ENCODE peak calls at places on chromosomes 13 and 19, in seven cellular contexts. Z is HCEC 1CT; G is activated CD4-positive, alpha-beta T cell treated with anti-CD3 and anti-CD28 coated beads for 24 hours; Y is NCI-H2081; M is A549; E is brain microvascular endothelial cell; H is neuronal stem cell. J is an unnamed sample.

GRCh38 chr13:39451301-39451700 is 151.7 kb downstream of the LHFPL6 start:
- DNase-seq in E (no peak), Z (no peak), M (no peak), Y (peak), H (no peak), G (no peak), J (no peak)

GRCh38 chr19:3618144-3618810 is 8.3 kb downstream of the CACTIN start:
- DNase-seq in M (no peak), E (no peak), H (no peak), Z (peak), G (peak), Y (no peak), J (peak)

GRCh38 chr13:99439048-99439447 is 62.2 kb upstream of the TM9SF2 start:
- DNase-seq in H (no peak), G (no peak), E (no peak), Y (no peak), M (no peak), Z (no peak), J (no peak)

GRCh38 chr13:95641291-95641811 is 3.2 kb downstream of the DZIP1 start:
- DNase-seq in Z (no peak), Y (no peak), G (no peak), H (no peak), E (no peak), M (no peak), J (peak)

GRCh38 chr13:20405691-20406090 is 120.0 kb downstream of the CRYL1 start:
- DNase-seq in Y (no peak), E (no peak), M (no peak), H (peak), G (no peak), Z (no peak), J (no peak)

GRCh38 chr13:58906329-58907007 is 1257.3 kb downstream of the DIAPH3 start:
- DNase-seq in Z (no peak), G (no peak), M (no peak), H (no peak), Y (no peak), E (no peak), J (no peak)

GRCh38 chr19:13699786-13700185 is 64.5 kb upstream of the MRI1 start:
- DNase-seq in Y (no peak), Z (no peak), H (no peak), G (no peak), E (no peak), M (no peak), J (no peak)

GRCh38 chr19:9878511-9879196 is 43.5 kb downstream of the PIN1 start:
- DNase-seq in E (peak), H (no peak), G (no peak), Y (no peak), Z (no peak), M (no peak), J (no peak)

GRCh38 chr19:30857388-30857787 is 485.2 kb downstream of the ZNF536 start:
- DNase-seq in H (no peak), G (no peak), E (no peak), M (no peak), Y (no peak), Z (no peak), J (no peak)

GRCh38 chr19:58330458-58330857 is 3.7 kb downstream of the ZSCAN22 start:
- DNase-seq in H (no peak), G (no peak), M (peak), Z (peak), Y (no peak), E (peak), J (no peak)

GRCh38 chr13:35817642-35818576 is 313.3 kb downstream of the DCLK1 start:
- DNase-seq in E (no peak), Y (no peak), G (no peak), Z (no peak), M (no peak), H (no peak), J (no peak)

GRCh38 chr13:30863231-30863630 is 42.8 kb upstream of the MEDAG start:
- DNase-seq in M (no peak), E (no peak), G (no peak), Y (no peak), H (no peak), Z (no peak), J (peak)

GRCh38 chr13:113297370-113297871 is 382 bp downstream of the LAMP1 start:
- DNase-seq in Z (no peak), H (no peak), M (no peak), Y (no peak), G (no peak), E (no peak), J (no peak)

GRCh38 chr19:40502647-40503046 is 35.8 kb downstream of the SPTBN4 start:
- DNase-seq in Y (no peak), E (no peak), G (no peak), H (no peak), M (peak), Z (no peak), J (no peak)

GRCh38 chr13:20796791-20797513 is 23.2 kb upstream of the EEF1AKMT1 start:
- DNase-seq in G (no peak), Z (peak), M (no peak), Y (no peak), H (no peak), E (no peak), J (no peak)

GRCh38 chr19:39795001-39795400 is 16.3 kb downstream of the LEUTX start:
- DNase-seq in E (no peak), G (no peak), M (no peak), Y (no peak), Z (no peak), H (no peak), J (no peak)

GRCh38 chr13:39455534-39456175 is 147.3 kb downstream of the LHFPL6 start:
- DNase-seq in Z (no peak), Y (no peak), G (no peak), E (peak), H (no peak), M (no peak), J (no peak)

GRCh38 chr19:5036733-5037681 is 68.1 kb downstream of the KDM4B start:
- DNase-seq in G (no peak), M (no peak), Y (peak), E (peak), H (no peak), Z (no peak), J (no peak)

GRCh38 chr13:113472355-113473025 is 18.0 kb downstream of the DCUN1D2 start:
- DNase-seq in G (no peak), M (no peak), Y (no peak), E (no peak), Z (no peak), H (no peak), J (no peak)

GRCh38 chr19:34505321-34506025 is 23.9 kb downstream of the WTIP start:
- DNase-seq in M (no peak), H (no peak), Y (no peak), Z (no peak), G (no peak), E (no peak), J (no peak)

GRCh38 chr13:32125221-32125621 is 93.6 kb downstream of the FRY start:
- DNase-seq in M (no peak), Y (no peak), E (no peak), G (no peak), H (no peak), Z (no peak), J (no peak)

GRCh38 chr19:41123716-41124244 is 9.5 kb downstream of the CYP2F1 start:
- DNase-seq in G (no peak), Z (no peak), H (no peak), Y (no peak), M (no peak), E (no peak), J (no peak)

GRCh38 chr13:76636881-76637280 is 249.3 kb downstream of the KCTD12 start:
- DNase-seq in H (no peak), M (no peak), E (no peak), Y (no peak), G (no peak), Z (no peak), J (no peak)

GRCh38 chr13:111347438-111347837 is 27.0 kb downstream of the TEX29 start:
- DNase-seq in Z (no peak), G (no peak), Y (no peak), M (no peak), E (no peak), H (no peak), J (no peak)

GRCh38 chr13:113184568-113185440 is 23.7 kb downstream of the PCID2 start:
- DNase-seq in E (peak), H (no peak), Z (no peak), Y (peak), M (no peak), G (no peak), J (no peak)

GRCh38 chr19:2021453-2022140 is 6.1 kb upstream of the BTBD2 start:
- DNase-seq in Z (no peak), Y (no peak), M (no peak), H (no peak), G (no peak), E (no peak), J (no peak)

GRCh38 chr13:33194820-33195692 is 90.5 kb downstream of the STARD13 start:
- DNase-seq in Z (peak), H (no peak), E (peak), Y (peak), M (no peak), G (no peak), J (peak)

GRCh38 chr19:33434886-33435705 is 61.6 kb downstream of the CEBPG start:
- DNase-seq in G (no peak), Z (peak), H (no peak), Y (no peak), E (peak), M (no peak), J (peak)

GRCh38 chr13:42048323-42048624 is 174 bp upstream of the DGKH start:
- DNase-seq in Z (no peak), H (no peak), E (no peak), M (no peak), G (no peak), Y (no peak), J (no peak)

GRCh38 chr13:99228737-99229691 is 28.4 kb downstream of the UBAC2 start:
- DNase-seq in Y (no peak), E (peak), M (no peak), H (no peak), G (no peak), Z (peak), J (peak)

GRCh38 chr13:60837806-60838205 is 440.8 kb downstream of the TDRD3 start:
- DNase-seq in Y (no peak), Z (no peak), G (no peak), E (no peak), H (no peak), M (no peak), J (no peak)

GRCh38 chr19:39497850-39498261 is 891 bp upstream of the DLL3 start:
- DNase-seq in G (no peak), E (no peak), Y (peak), Z (peak), M (no peak), H (peak), J (peak)

GRCh38 chr13:79282976-79283375 is 123.1 kb downstream of the RBM26 start:
- DNase-seq in M (no peak), E (no peak), G (no peak), H (no peak), Z (peak), Y (no peak), J (no peak)

GRCh38 chr19:35459414-35460082 is 11.5 kb downstream of the FFAR2 start:
- DNase-seq in E (no peak), G (no peak), Y (no peak), Z (peak), M (no peak), H (no peak), J (no peak)

GRCh38 chr13:22220186-22221160 is 549.6 kb downstream of the FGF9 start:
- DNase-seq in H (peak), M (no peak), G (no peak), E (no peak), Y (peak), Z (no peak), J (no peak)

GRCh38 chr13:91540157-91540736 is 141.8 kb downstream of the GPC5 start:
- DNase-seq in Y (no peak), M (no peak), Z (no peak), G (no peak), E (no peak), H (no peak), J (no peak)

J was measured in NCI-H526.